ENCODE peak calls at places on chromosomes 4 and X, in five cellular contexts. G is H1, D is NT2/D1, H is HepG2, I is GM12878. Y is an unnamed sample.

GRCh38 chr4:108683479-108683878 is 33.1 kb downstream of the OSTC start:
- DNase-seq in G (no peak), I (no peak), D (no peak), H (peak), Y (peak)

GRCh38 chrX:38929966-38930421 is 128.7 kb downstream of the MID1IP1 start:
- DNase-seq in I (no peak), D (no peak), G (no peak), H (no peak), Y (no peak)

GRCh38 chr4:158837527-158838141 is 68.8 kb downstream of the FNIP2 start:
- DNase-seq in H (no peak), G (no peak), I (no peak), D (no peak), Y (no peak)

GRCh38 chrX:38346150-38346549 is 6.3 kb upstream of the OTC start:
- DNase-seq in I (no peak), D (no peak), H (no peak), G (no peak), Y (no peak)

GRCh38 chr4:54238389-54238788 is 9.3 kb downstream of the PDGFRA start:
- DNase-seq in H (no peak), I (no peak), G (no peak), D (no peak), Y (no peak)

GRCh38 chr4:145819246-145820181 is 119.1 kb downstream of the ZNF827 start:
- DNase-seq in I (no peak), H (no peak), D (no peak), G (no peak), Y (no peak)

GRCh38 chr4:153222162-153222789 is 18.0 kb downstream of the TRIM2 start:
- DNase-seq in G (no peak), I (no peak), H (no peak), D (no peak), Y (peak)

GRCh38 chr4:6386091-6386490 is 86.3 kb downstream of the PPP2R2C start:
- DNase-seq in D (no peak), G (no peak), I (no peak), H (no peak), Y (no peak)

GRCh38 chrX:7330971-7331746 is 183.2 kb upstream of the PUDP start:
- DNase-seq in H (no peak), D (no peak), G (no peak), I (no peak), Y (no peak)

GRCh38 chr4:154490261-154490588 is 1.4 kb downstream of the DCHS2 start:
- DNase-seq in G (no peak), D (no peak), I (no peak), H (no peak), Y (no peak)

GRCh38 chrX:2503591-2504500 is 3.1 kb upstream of the DHRSX start:
- DNase-seq in G (no peak), I (no peak), H (no peak), D (no peak), Y (no peak)

GRCh38 chr4:76233534-76233933 is 18.0 kb upstream of the FAM47E start:
- DNase-seq in H (no peak), D (no peak), I (no peak), G (no peak), Y (no peak)

GRCh38 chrX:100417671-100418070 is 7.6 kb upstream of the PCDH19 start:
- DNase-seq in G (no peak), D (no peak), I (no peak), H (no peak), Y (no peak)

GRCh38 chrX:10124506-10125247 is 32.1 kb upstream of the CLCN4 start:
- DNase-seq in I (no peak), G (no peak), D (no peak), H (no peak), Y (no peak)

GRCh38 chr4:165378398-165378762 is 428 bp upstream of the CPE start:
- DNase-seq in I (no peak), G (no peak), H (no peak), D (no peak), Y (no peak)

GRCh38 chr4:47031011-47031678 is at the start of gene GABRB1:
- DNase-seq in H (no peak), G (peak), D (peak), I (no peak), Y (peak)

GRCh38 chr4:143282170-143282760 is 54.4 kb upstream of the GAB1 start:
- DNase-seq in D (no peak), H (no peak), G (no peak), I (no peak), Y (no peak)

GRCh38 chrX:101658661-101659477 is 781 bp downstream of the ARMCX2 start:
- DNase-seq in H (no peak), D (peak), G (no peak), I (no peak), Y (peak)

GRCh38 chr4:1041147-1041935 is 29.9 kb downstream of the FGFRL1 start:
- DNase-seq in D (no peak), I (no peak), G (no peak), H (no peak), Y (no peak)

GRCh38 chrX:63746278-63746677 is 38.7 kb downstream of the ARHGEF9 start:
- DNase-seq in I (no peak), H (no peak), D (no peak), G (no peak), Y (no peak)

GRCh38 chr4:56656346-56656643 is 24.8 kb downstream of the HOPX start:
- DNase-seq in H (no peak), G (no peak), D (no peak), I (no peak), Y (no peak)

GRCh38 chrX:47217121-47217851 is 1.2 kb upstream of the CDK16 start:
- DNase-seq in D (no peak), I (no peak), G (no peak), H (peak), Y (peak)

GRCh38 chrX:46588263-46588662 is 14.7 kb downstream of the CHST7 start:
- DNase-seq in D (no peak), H (no peak), I (no peak), G (no peak), Y (no peak)

GRCh38 chr4:48180234-48180633 is 46.2 kb upstream of the TXK start:
- DNase-seq in H (no peak), I (no peak), D (no peak), G (no peak), Y (no peak)

GRCh38 chrX:139559383-139560042 is 29.0 kb downstream of the F9 start:
- DNase-seq in D (peak), I (peak), G (no peak), H (peak), Y (peak)

GRCh38 chrX:64204252-64204651 is 1.3 kb downstream of the AMER1 start:
- DNase-seq in I (no peak), D (no peak), G (no peak), H (peak), Y (no peak)

GRCh38 chr4:150286656-150287055 is 208.4 kb downstream of the DCLK2 start:
- DNase-seq in D (no peak), H (no peak), G (no peak), I (no peak), Y (no peak)

GRCh38 chrX:135973025-135973547 is 702 bp downstream of the MMGT1 start:
- DNase-seq in D (no peak), I (no peak), H (no peak), G (no peak), Y (peak)

GRCh38 chr4:110142461-110142860 is 56.0 kb downstream of the ELOVL6 start:
- DNase-seq in D (no peak), I (no peak), H (no peak), G (no peak), Y (no peak)
- TF ChIP-seq SUZ12 in D (no peak), I (no peak), H (no peak), G (no peak), Y (no peak)

DNA sequence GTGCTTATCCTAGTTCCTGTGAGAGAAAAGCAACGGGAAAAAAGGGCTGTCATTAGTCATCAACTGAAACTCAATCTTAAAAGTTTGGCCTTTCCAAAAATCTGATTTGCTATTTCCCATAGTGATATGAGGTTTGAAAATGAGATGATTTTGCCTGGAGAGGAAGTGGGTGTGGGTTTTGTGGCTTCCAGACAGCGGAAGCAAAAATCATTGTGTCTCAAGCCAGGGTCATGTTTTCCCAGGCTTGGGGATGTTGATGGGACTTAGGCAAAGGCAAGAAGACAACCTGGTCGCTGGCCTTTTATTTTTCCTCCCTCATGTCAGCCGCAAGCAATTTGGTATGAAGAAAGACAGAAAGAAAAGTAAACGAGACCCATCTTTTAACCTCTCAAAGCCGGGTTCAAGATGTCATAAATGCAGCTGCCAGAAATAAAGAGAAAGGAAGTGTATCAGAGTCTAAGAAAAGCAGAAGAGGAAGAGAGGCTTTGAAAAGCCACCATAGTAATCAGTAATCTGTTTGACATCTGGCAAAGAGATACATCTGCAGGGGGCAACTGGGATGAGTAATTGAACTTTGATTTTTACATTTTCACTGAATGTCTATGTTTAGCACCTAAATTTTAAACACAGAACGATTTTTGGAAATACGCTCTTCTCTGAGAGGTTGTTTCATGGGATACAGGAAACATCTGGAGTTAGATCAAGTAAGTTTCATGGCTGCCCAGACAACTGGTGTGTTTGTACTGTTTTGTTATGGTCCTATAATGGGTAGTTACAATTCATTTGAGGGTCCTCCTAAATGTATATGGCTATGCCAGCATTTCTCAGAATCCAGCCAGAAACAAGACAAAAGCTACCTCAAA is 521.6 kb upstream of the SLIT2 start:
- DNase-seq in D (no peak), H (no peak), G (no peak), I (no peak), Y (no peak)
- TF ChIP-seq SUZ12 in D (no peak), H (no peak), G (no peak), I (no peak), Y (no peak)

GRCh38 chr4:139972305-139972704 is 181.7 kb downstream of the MAML3 start:
- DNase-seq in D (no peak), I (no peak), H (no peak), G (no peak), Y (no peak)
- TF ChIP-seq SUZ12 in D (no peak), I (no peak), H (no peak), G (no peak), Y (no peak)

GRCh38 chr4:4673070-4673469 is 131.2 kb upstream of the STX18 start:
- DNase-seq in G (peak), H (no peak), D (peak), I (no peak), Y (peak)
- TF ChIP-seq SUZ12 in G (no peak), H (no peak), D (no peak), I (no peak), Y (no peak)

GRCh38 chr4:24496597-24496996 is 87.8 kb downstream of the DHX15 start:
- DNase-seq in I (no peak), D (no peak), H (no peak), G (no peak), Y (no peak)

GRCh38 chr4:24495388-24495787 is 89.0 kb downstream of the DHX15 start:
- DNase-seq in H (no peak), D (no peak), I (no peak), G (no peak), Y (no peak)

GRCh38 chr4:24497221-24497620 is 87.1 kb downstream of the DHX15 start:
- DNase-seq in D (no peak), G (no peak), H (no peak), I (no peak), Y (no peak)
- TF ChIP-seq SUZ12 in D (no peak), G (no peak), H (no peak), I (no peak), Y (no peak)

DNA sequence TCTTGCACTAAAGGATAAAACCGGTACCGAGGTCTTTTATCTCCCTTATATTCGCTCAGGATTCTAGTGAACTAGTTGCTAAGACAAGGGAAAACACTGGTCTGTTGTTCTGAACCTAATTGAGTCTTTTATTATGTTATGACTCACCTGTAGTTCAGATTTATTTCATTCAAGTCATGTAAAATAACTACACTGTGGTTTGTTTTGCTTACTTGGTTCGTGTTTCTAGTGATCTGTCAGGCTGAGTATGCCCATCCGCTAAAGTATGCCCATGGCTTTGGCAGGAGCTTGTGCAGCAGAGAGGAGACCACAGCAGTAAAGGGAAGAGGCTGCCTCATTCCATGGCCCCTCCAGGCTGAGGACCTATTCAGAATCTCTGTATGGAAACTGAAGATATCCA is 126.1 kb downstream of the AFF1 start:
- DNase-seq in D (no peak), I (no peak), H (no peak), G (no peak), Y (no peak)
- TF ChIP-seq SUZ12 in D (no peak), I (no peak), H (no peak), G (no peak), Y (no peak)

GRCh38 chr4:138063581-138063980 is 178.6 kb downstream of the SLC7A11 start:
- DNase-seq in I (no peak), D (no peak), G (no peak), H (no peak), Y (peak)
- TF ChIP-seq SUZ12 in I (no peak), D (no peak), G (no peak), H (no peak), Y (no peak)

GRCh38 chrX:20267924-20268701 is 1.4 kb upstream of the RPS6KA3 start:
- DNase-seq in H (no peak), I (no peak), D (no peak), G (no peak), Y (no peak)
- TF ChIP-seq SUZ12 in H (no peak), I (no peak), D (no peak), G (no peak), Y (no peak)

GRCh38 chr4:105765690-105766407 is 57.3 kb downstream of the GSTCD start:
- DNase-seq in D (peak), G (peak), H (peak), I (no peak), Y (peak)
- TF ChIP-seq SUZ12 in D (no peak), G (no peak), H (no peak), I (no peak), Y (no peak)

GRCh38 chr4:3412257-3413020 is 29.3 kb upstream of the HGFAC start:
- DNase-seq in G (no peak), I (no peak), H (no peak), D (no peak), Y (no peak)

GRCh38 chr4:3411676-3412075 is 30.1 kb upstream of the HGFAC start:
- DNase-seq in G (no peak), D (no peak), I (no peak), H (no peak), Y (no peak)

GRCh38 chr4:3409571-3410091 is 32.1 kb upstream of the HGFAC start:
- DNase-seq in H (no peak), D (no peak), I (no peak), G (no peak), Y (no peak)

GRCh38 chr4:3408793-3409330 is 32.9 kb upstream of the HGFAC start:
- DNase-seq in G (no peak), H (no peak), D (no peak), I (no peak), Y (peak)

DNA sequence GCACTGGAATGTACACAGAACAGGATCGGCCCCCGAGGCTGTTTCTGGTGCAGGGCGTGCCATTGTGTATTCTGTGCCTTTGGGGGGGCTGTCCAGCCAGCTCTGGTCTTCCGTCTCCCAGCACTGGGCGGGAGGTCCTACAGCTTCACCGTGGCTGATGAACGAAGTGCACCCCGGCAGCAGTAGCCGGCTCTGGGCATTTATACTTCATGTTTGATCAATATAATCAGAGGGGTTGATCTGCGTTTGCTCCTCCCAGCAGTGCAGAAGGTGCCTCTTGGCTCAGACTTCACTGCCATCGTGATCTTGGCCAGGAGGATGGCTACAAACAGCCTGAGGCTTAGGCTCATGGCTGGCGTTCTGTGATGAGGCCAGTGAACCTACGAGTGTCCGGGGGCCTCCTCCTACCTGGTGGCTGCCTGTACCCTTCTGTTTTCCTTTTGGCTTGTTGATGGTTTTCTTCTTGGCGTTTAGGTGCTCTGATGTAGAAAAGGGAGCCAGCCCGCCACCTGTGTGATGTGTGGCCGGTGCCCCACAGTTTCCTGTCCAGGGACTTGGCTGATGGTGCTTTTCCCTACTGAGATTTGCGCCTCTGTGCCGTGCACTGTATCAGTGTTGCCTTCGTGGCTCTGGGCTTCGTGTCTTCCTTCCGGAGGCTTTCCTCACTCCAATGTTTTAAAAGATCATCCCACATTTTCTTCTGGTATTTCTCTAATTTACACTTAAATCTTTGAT is 31.2 kb upstream of the HGFAC start:
- DNase-seq in G (no peak), D (no peak), H (no peak), I (no peak), Y (no peak)
- TF ChIP-seq SUZ12 in G (no peak), D (no peak), H (no peak), I (no peak), Y (no peak)

Y was measured in HEK293T.